ENCODE peak calls at places on chromosomes 3 and 15, in five cellular contexts. G is astrocyte of the spinal cord, X is A549, Y is testis, V is aorta. T is an unnamed sample.

GRCh38 chr3:25678581-25678980 is 13.9 kb upstream of the TOP2B start:
- DNase-seq in G (peak), X (no peak), Y (no peak), V (no peak), T (no peak)

GRCh38 chr3:89628856-89629255 is 521.4 kb downstream of the EPHA3 start:
- DNase-seq in G (no peak), X (no peak), Y (no peak), V (no peak), T (no peak)

GRCh38 chr3:46423588-46423987 is 16.5 kb downstream of the CCRL2 start:
- DNase-seq in G (no peak), X (no peak), Y (no peak), V (no peak), T (no peak)

GRCh38 chr3:184168363-184169120 is 6.1 kb upstream of the AP2M1 start:
- DNase-seq in G (peak), X (no peak), Y (no peak), V (no peak), T (no peak)

GRCh38 chr15:63698731-63699130 is 101.5 kb downstream of the FBXL22 start:
- DNase-seq in G (no peak), X (no peak), Y (no peak), V (no peak), T (no peak)

GRCh38 chr3:13301295-13301987 is 118.7 kb downstream of the NUP210 start:
- DNase-seq in G (peak), X (peak), Y (no peak), V (peak), T (no peak)

GRCh38 chr3:190617185-190617584 is 103.3 kb downstream of the IL1RAP start:
- DNase-seq in G (no peak), X (peak), Y (no peak), V (no peak), T (no peak)

GRCh38 chr3:182959474-182960350 is 20.6 kb downstream of the DCUN1D1 start:
- DNase-seq in G (peak), X (no peak), Y (no peak), V (no peak), T (no peak)

GRCh38 chr3:45026038-45026437 is at the start of gene CLEC3B:
- DNase-seq in G (peak), X (no peak), Y (peak), V (peak), T (no peak)
- H3K4me3 ChIP-seq in G (no peak), X (no peak), Y (no peak), V (no peak), T (peak)

DNA sequence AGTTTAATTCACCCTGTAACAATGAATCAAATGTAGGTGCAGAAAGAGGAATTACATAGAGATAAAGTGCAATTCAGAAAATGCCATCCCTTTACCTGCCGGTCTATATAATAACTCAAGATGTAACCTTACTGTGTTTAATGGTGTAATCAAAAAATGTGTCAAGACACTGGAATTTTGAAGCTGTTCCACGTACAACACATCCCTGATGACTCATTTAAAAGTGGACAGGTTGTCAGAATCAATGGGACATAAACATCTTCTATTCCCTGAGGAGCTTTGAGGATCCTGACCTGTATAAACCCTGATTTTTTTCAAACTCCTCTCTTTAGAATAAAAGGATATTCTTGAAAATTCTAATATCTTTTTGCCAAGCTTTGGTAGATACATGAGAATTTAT is 138.6 kb downstream of the TAFA4 start:
- DNase-seq in G (no peak), X (no peak), Y (no peak), V (no peak), T (no peak)
- H3K4me3 ChIP-seq in G (no peak), X (no peak), Y (no peak), V (no peak), T (no peak)

GRCh38 chr15:97962263-97962662 is 1.8 kb downstream of the ARRDC4 start:
- DNase-seq in G (no peak), X (no peak), Y (no peak), V (no peak), T (no peak)
- H3K4me3 ChIP-seq in G (no peak), X (no peak), Y (no peak), V (no peak), T (peak)

GRCh38 chr15:82712036-82712435 is 2.4 kb upstream of the AP3B2 start:
- DNase-seq in G (no peak), X (no peak), Y (no peak), V (no peak), T (no peak)

GRCh38 chr15:82710208-82710555 is 507 bp upstream of the AP3B2 start:
- DNase-seq in G (no peak), X (no peak), Y (no peak), V (no peak), T (no peak)

GRCh38 chr15:82709421-82710207 is at the start of gene AP3B2:
- DNase-seq in G (peak), X (peak), Y (peak), V (peak), T (peak)

GRCh38 chr15:82710926-82711490 is 1.3 kb upstream of the AP3B2 start:
- DNase-seq in G (no peak), X (no peak), Y (no peak), V (no peak), T (no peak)

GRCh38 chr15:82709081-82709420 is 624 bp downstream of the AP3B2 start:
- DNase-seq in G (no peak), X (no peak), Y (peak), V (no peak), T (no peak)
- H3K4me3 ChIP-seq in G (peak), X (peak), Y (peak), V (peak), T (peak)

GRCh38 chr3:42161050-42161935 is 70.1 kb downstream of the TRAK1 start:
- DNase-seq in G (peak), X (no peak), Y (no peak), V (no peak), T (no peak)
- H3K4me3 ChIP-seq in G (no peak), X (peak), Y (no peak), V (no peak), T (peak)

DNA sequence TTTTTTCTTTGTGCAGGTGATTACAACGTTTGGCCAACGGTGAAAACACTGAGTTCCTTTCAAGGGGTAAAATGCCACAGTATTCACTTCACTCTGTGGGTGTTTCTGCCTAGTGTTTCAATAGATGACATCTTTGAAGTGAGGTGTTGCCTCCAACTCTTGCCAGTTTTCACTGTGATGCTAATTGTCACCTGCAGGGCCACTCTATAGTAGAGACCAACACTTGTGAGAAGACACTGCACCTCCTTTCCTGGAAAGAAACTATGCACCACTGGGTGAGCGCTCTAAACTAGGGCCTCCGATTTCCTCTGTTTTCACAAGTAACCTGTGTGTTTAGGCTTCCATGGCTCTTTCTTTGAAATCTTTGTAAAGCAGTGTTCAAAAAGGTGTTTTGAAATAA is 98.3 kb downstream of the THRB start:
- DNase-seq in G (no peak), X (no peak), Y (no peak), V (no peak), T (no peak)
- H3K4me3 ChIP-seq in G (no peak), X (no peak), Y (no peak), V (no peak), T (no peak)

GRCh38 chr15:74768771-74769342 is 13.0 kb upstream of the CSK start:
- DNase-seq in G (peak), X (peak), Y (peak), V (peak), T (no peak)
- H3K4me3 ChIP-seq in G (no peak), X (peak), Y (no peak), V (no peak), T (no peak)

GRCh38 chr3:171213907-171214306 is 187.4 kb upstream of the SLC2A2 start:
- DNase-seq in G (no peak), X (no peak), Y (no peak), V (no peak), T (no peak)
- H3K4me3 ChIP-seq in G (no peak), X (no peak), Y (no peak), V (no peak), T (no peak)

DNA sequence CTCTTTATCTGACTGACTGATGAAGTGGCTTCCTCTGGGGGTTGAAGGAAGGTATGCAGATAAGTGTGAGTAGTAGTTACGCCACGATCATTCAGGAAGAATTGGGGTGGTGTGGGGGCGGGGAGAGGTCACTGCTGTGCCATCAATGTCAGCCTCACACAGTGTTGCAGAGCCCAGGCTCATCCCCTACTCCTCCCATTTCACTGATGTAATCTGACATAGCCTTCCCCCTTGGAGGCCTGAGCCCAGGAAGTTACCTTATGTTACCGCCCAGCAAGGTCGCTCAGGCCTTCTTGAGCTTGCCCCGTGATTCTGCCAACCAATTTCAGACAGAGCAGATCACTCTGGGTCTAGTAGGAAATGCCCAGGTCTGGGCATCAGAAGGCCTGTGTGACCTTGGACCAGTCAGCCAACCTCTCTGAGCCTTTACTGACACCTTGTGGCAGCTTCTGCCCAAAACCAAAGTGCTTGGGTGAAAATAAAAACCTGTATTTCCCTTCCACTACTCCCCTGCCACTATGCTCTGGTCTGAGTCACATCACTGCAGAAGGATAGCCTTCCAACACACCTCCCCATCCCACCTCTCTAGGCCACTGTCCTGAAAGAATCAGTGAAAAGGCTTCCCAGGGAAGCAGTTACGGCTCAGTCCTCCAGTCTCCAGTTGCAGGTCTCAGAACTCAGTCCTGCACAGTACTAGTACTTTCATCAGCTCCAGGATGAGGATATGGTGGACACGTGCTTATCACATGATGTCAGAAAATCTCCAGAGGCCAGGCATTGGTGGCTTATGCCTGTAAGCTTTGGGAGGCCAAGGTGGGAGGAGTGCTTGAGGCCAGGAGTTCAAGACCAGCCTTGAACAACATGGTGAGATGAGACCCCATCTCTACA is 28.1 kb upstream of the INSYN1 start:
- DNase-seq in G (no peak), X (peak), Y (peak), V (no peak), T (no peak)
- H3K4me3 ChIP-seq in G (no peak), X (no peak), Y (no peak), V (no peak), T (no peak)

DNA sequence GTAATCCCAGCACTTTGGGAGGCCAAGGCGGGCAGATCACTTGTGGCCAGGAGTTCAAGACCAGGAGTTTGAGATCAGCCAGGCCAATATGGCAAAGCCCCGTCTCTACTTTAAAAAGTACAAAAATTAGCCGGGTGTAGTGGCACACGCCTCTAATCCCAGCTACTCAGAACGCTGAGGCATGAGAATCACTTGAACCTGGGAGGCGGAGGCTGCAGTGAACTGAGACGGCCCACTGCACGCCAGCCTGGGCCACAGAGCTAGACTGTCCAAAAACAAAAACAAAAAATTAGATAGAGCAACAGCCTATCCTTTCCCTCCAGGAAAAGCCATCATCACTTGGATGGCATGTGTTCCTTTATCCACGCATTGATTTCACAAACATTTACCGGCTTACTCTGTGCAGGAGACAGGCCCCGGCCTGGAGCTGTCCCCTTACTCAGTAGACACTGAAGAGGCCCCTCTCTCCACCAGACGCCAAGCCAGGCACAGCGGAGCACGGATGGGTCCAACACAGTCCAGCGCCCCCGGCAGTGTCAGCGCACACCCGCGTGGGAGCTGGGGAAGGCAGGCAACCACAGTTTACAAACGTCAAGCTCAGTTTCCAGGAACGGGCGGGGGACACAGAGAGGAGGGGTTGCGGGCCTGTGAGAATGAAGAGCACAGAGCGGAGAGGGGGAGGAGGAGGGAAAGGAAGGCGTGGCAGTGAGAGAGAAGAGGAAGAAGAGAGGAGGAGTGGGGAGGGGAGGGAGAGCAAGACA is 3.1 kb downstream of the GP5 start:
- DNase-seq in G (no peak), X (no peak), Y (peak), V (no peak), T (no peak)
- H3K4me3 ChIP-seq in G (no peak), X (no peak), Y (no peak), V (no peak), T (peak)